ENCODE peak calls at places on chromosomes 16 and 17, in seven cellular contexts. L is pancreas; E is cardiac muscle cell; T is heart right ventricle; C is psoas muscle; V is aorta; P is CD4-positive, CD25-positive, alpha-beta regulatory T cell. I is an unnamed sample. For H3K4me1, H3K9me3 and H3K36me3, the result is how much of the 10 kb centered on the place peaks cover.

GRCh38 chr17:58302171-58302918 is 21.6 kb upstream of the MPO start:
- DNase-seq in L (no peak), E (no peak), T (no peak), C (no peak), V (no peak), P (no peak), I (no peak)

GRCh38 chr16:50719401-50720337 is 22.2 kb upstream of the CYLD start:
- DNase-seq in L (no peak), E (no peak), T (no peak), C (no peak), V (no peak), P (no peak), I (no peak)

GRCh38 chr17:14622622-14623101 is 321.8 kb downstream of the HS3ST3B1 start:
- DNase-seq in L (no peak), E (no peak), T (no peak), C (no peak), V (no peak), P (no peak), I (no peak)

GRCh38 chr17:37322826-37323561 is 52.8 kb upstream of the C17orf78 start:
- DNase-seq in L (no peak), E (no peak), T (no peak), C (no peak), V (no peak), P (no peak), I (no peak)

GRCh38 chr16:87634411-87634810 is 32.1 kb downstream of the JPH3 start:
- DNase-seq in L (no peak), E (no peak), T (no peak), C (no peak), V (no peak), P (no peak), I (no peak)

GRCh38 chr16:86930663-86931062 is 352.3 kb downstream of the FOXL1 start:
- DNase-seq in L (no peak), E (no peak), T (no peak), C (no peak), V (no peak), P (no peak), I (no peak)

GRCh38 chr17:65533056-65533745 is 28.2 kb downstream of the AXIN2 start:
- DNase-seq in L (no peak), E (no peak), T (no peak), C (no peak), V (peak), P (no peak), I (no peak)

GRCh38 chr16:56742030-56742984 is 12.4 kb downstream of the NUP93 start:
- DNase-seq in L (no peak), E (no peak), T (no peak), C (no peak), V (no peak), P (no peak), I (no peak)

GRCh38 chr16:50521246-50521900 is 26.8 kb upstream of the NKD1 start:
- DNase-seq in L (no peak), E (no peak), T (no peak), C (no peak), V (no peak), P (no peak), I (no peak)

GRCh38 chr17:76528528-76529223 is 8.8 kb downstream of the CYGB start:
- DNase-seq in L (no peak), E (no peak), T (peak), C (no peak), V (no peak), P (no peak), I (no peak)

GRCh38 chr17:76419576-76420245 is 33.2 kb downstream of the UBE2O start:
- DNase-seq in L (no peak), E (no peak), T (no peak), C (no peak), V (no peak), P (no peak), I (no peak)

GRCh38 chr17:58789160-58789559 is 33.5 kb downstream of the PPM1E start:
- DNase-seq in L (no peak), E (no peak), T (no peak), C (no peak), V (no peak), P (no peak), I (no peak)

GRCh38 chr17:49390548-49391324 is 23.9 kb downstream of the PHB1 start:
- DNase-seq in L (no peak), E (no peak), T (no peak), C (no peak), V (peak), P (no peak), I (no peak)

GRCh38 chr17:55212880-55213279 is 51.9 kb upstream of the HLF start:
- DNase-seq in L (no peak), E (no peak), T (no peak), C (no peak), V (no peak), P (no peak), I (no peak)

GRCh38 chr16:81473066-81473488 is 28.5 kb downstream of the CMIP start:
- DNase-seq in L (peak), E (no peak), T (no peak), C (no peak), V (no peak), P (no peak), I (no peak)

GRCh38 chr17:77425791-77426641 is 285.2 kb downstream of the SEC14L1 start:
- DNase-seq in L (peak), E (no peak), T (no peak), C (peak), V (no peak), P (no peak), I (no peak)

GRCh38 chr17:15290605-15291004 is 25.5 kb upstream of the PMP22 start:
- DNase-seq in L (no peak), E (no peak), T (no peak), C (no peak), V (no peak), P (no peak), I (no peak)

GRCh38 chr17:64262125-64262421 is 987 bp downstream of the TEX2 start:
- DNase-seq in L (no peak), E (no peak), T (no peak), C (no peak), V (no peak), P (no peak), I (no peak)

GRCh38 chr17:8766731-8767130 is 8.4 kb upstream of the SPDYE4 start:
- DNase-seq in L (no peak), E (no peak), T (no peak), C (no peak), V (no peak), P (no peak), I (no peak)

GRCh38 chr16:200388-200787 is 20.1 kb downstream of the HBQ1 start:
- DNase-seq in L (no peak), E (no peak), T (no peak), C (no peak), V (no peak), P (no peak), I (no peak)

GRCh38 chr17:78341559-78342437 is 18.1 kb downstream of the SOCS3 start:
- DNase-seq in L (peak), E (peak), T (peak), C (peak), V (peak), P (no peak), I (peak)

GRCh38 chr16:11218324-11218962 is 37.6 kb downstream of the SOCS1 start:
- DNase-seq in L (no peak), E (no peak), T (no peak), C (no peak), V (no peak), P (no peak), I (no peak)

GRCh38 chr16:80233097-80233835 is 307.5 kb upstream of the DYNLRB2 start:
- DNase-seq in L (no peak), E (no peak), T (no peak), C (no peak), V (no peak), P (no peak), I (no peak)

GRCh38 chr17:7479389-7480192 is at the start of gene ZBTB4:
- DNase-seq in L (peak), E (peak), T (peak), C (peak), V (peak), P (peak), I (peak)

GRCh38 chr17:27733771-27734170 is 66.6 kb downstream of the NOS2 start:
- DNase-seq in L (no peak), E (no peak), T (no peak), C (no peak), V (no peak), P (no peak), I (no peak)

GRCh38 chr17:58576679-58577367 is 62.4 kb upstream of the MTMR4 start:
- DNase-seq in L (no peak), E (no peak), T (no peak), C (no peak), V (no peak), P (no peak), I (no peak)

GRCh38 chr16:72501739-72502653 is 330.0 kb upstream of the PMFBP1 start:
- DNase-seq in L (no peak), E (peak), T (peak), C (peak), V (peak), P (peak), I (peak)

GRCh38 chr17:42535400-42536047 is 517 bp upstream of the NAGLU start:
- DNase-seq in L (no peak), E (no peak), T (no peak), C (no peak), V (no peak), P (no peak), I (no peak)

GRCh38 chr16:46832757-46833464 is 1.9 kb upstream of the C16orf87 start:
- DNase-seq in L (no peak), E (no peak), T (no peak), C (no peak), V (no peak), P (no peak), I (no peak)

GRCh38 chr16:46830902-46831647 is at the start of gene C16orf87:
- DNase-seq in L (peak), E (peak), T (peak), C (peak), V (peak), P (peak), I (peak)

GRCh38 chr16:46833465-46833810 is 2.5 kb upstream of the C16orf87 start:
- DNase-seq in L (no peak), E (no peak), T (no peak), C (no peak), V (no peak), P (no peak), I (no peak)

GRCh38 chr16:46839986-46840443 is 9.0 kb upstream of the C16orf87 start:
- DNase-seq in L (no peak), E (no peak), T (no peak), C (no peak), V (no peak), P (no peak), I (no peak)

GRCh38 chr16:46836521-46837292 is 5.7 kb upstream of the C16orf87 start:
- DNase-seq in L (no peak), E (no peak), T (no peak), C (no peak), V (no peak), P (no peak), I (no peak)
- H3K4me1 ChIP-seq in L (under half), E (under half), T (under half), C (under half), V (under half), P (under half), I (under half)

GRCh38 chr17:83199500-83200201 is 120.2 kb downstream of the METRNL start:
- DNase-seq in L (peak), E (no peak), T (peak), C (peak), V (peak), P (peak), I (peak)
- H3K9me3 ChIP-seq in L (under half), E (under half), T (under half), C (under half), V (under half), P (under half), I (under half)

GRCh38 chr16:69166221-69166833 is 20.6 kb upstream of the SNTB2 start:
- DNase-seq in L (no peak), E (peak), T (no peak), C (no peak), V (no peak), P (no peak), I (no peak)

GRCh38 chr16:69169607-69170352 is 17.2 kb upstream of the SNTB2 start:
- DNase-seq in L (no peak), E (no peak), T (no peak), C (no peak), V (no peak), P (no peak), I (no peak)

GRCh38 chr16:69169051-69169450 is 17.9 kb upstream of the SNTB2 start:
- DNase-seq in L (no peak), E (no peak), T (no peak), C (no peak), V (no peak), P (no peak), I (no peak)

GRCh38 chr16:69165584-69165983 is 21.4 kb upstream of the SNTB2 start:
- DNase-seq in L (no peak), E (no peak), T (no peak), C (no peak), V (no peak), P (no peak), I (no peak)

GRCh38 chr16:69166946-69167930 is 19.7 kb upstream of the SNTB2 start:
- DNase-seq in L (no peak), E (no peak), T (no peak), C (no peak), V (no peak), P (no peak), I (no peak)
- H3K36me3 ChIP-seq in L (under half), E (under half), T (under half), C (half or more), V (under half), P (half or more), I (half or more)

DNA sequence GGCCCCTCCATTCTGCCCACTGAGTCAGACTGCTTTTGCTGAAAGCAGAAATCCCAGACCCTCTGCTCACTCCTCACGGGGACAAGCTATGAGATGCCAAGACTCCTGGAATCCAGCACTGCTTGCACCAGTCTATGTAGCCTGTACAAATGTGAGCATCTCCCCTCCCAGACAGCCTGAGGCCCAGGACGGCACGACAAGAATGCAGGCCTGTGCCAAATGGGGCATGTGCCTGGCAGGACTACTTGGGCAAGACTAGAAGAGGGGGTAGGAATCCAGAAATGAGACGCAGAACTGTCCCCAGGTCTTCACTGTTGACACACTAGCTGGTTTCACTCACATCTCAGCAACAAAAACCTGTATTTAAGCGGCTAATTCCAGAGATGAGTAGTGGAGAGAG is 2.8 kb upstream of the MYO1C start:
- DNase-seq in L (no peak), E (no peak), T (peak), C (peak), V (peak), P (no peak), I (no peak)
- H3K4me1 ChIP-seq in L (under half), E (under half), T (half or more), C (half or more), V (under half), P (under half), I (under half)

GRCh38 chr16:3408561-3409197 is 7.7 kb downstream of the ZNF174 start:
- DNase-seq in L (no peak), E (no peak), T (no peak), C (no peak), V (no peak), P (no peak), I (no peak)

GRCh38 chr16:3413730-3414379 is 12.8 kb downstream of the ZNF174 start:
- DNase-seq in L (peak), E (no peak), T (no peak), C (no peak), V (no peak), P (no peak), I (no peak)
- H3K9me3 ChIP-seq in L (under half), E (under half), T (half or more), C (half or more), V (under half), P (under half), I (under half)

GRCh38 chr17:81901167-81902022 is 643 bp upstream of the NPB start:
- DNase-seq in L (peak), E (no peak), T (no peak), C (no peak), V (no peak), P (no peak), I (no peak)

GRCh38 chr17:81900181-81900820 is 1.7 kb upstream of the NPB start:
- DNase-seq in L (peak), E (no peak), T (no peak), C (no peak), V (no peak), P (no peak), I (no peak)

GRCh38 chr17:81898885-81899284 is 3.2 kb upstream of the NPB start:
- DNase-seq in L (no peak), E (no peak), T (no peak), C (no peak), V (no peak), P (no peak), I (no peak)

GRCh38 chr17:81898029-81898866 is 3.8 kb upstream of the NPB start:
- DNase-seq in L (no peak), E (no peak), T (no peak), C (no peak), V (no peak), P (no peak), I (peak)

GRCh38 chr17:81899514-81900166 is 2.4 kb upstream of the NPB start:
- DNase-seq in L (peak), E (no peak), T (no peak), C (no peak), V (no peak), P (no peak), I (no peak)
- H3K36me3 ChIP-seq in L (under half), E (under half), T (under half), C (half or more), V (under half), P (under half), I (half or more)

GRCh38 chr17:47273245-47273644 is 19.6 kb downstream of the ITGB3 start:
- DNase-seq in L (no peak), E (no peak), T (no peak), C (no peak), V (no peak), P (no peak), I (no peak)

GRCh38 chr17:47274319-47275069 is 20.9 kb downstream of the ITGB3 start:
- DNase-seq in L (no peak), E (no peak), T (no peak), C (no peak), V (no peak), P (no peak), I (no peak)

GRCh38 chr17:47270946-47271705 is 17.5 kb downstream of the ITGB3 start:
- DNase-seq in L (no peak), E (no peak), T (no peak), C (no peak), V (no peak), P (no peak), I (no peak)

GRCh38 chr17:47275245-47275984 is 21.8 kb downstream of the ITGB3 start:
- DNase-seq in L (peak), E (peak), T (peak), C (peak), V (peak), P (no peak), I (peak)

GRCh38 chr17:47272491-47272890 is 18.9 kb downstream of the ITGB3 start:
- DNase-seq in L (no peak), E (no peak), T (no peak), C (no peak), V (no peak), P (no peak), I (no peak)
- H3K4me1 ChIP-seq in L (under half), E (under half), T (under half), C (under half), V (under half), P (under half), I (under half)

DNA sequence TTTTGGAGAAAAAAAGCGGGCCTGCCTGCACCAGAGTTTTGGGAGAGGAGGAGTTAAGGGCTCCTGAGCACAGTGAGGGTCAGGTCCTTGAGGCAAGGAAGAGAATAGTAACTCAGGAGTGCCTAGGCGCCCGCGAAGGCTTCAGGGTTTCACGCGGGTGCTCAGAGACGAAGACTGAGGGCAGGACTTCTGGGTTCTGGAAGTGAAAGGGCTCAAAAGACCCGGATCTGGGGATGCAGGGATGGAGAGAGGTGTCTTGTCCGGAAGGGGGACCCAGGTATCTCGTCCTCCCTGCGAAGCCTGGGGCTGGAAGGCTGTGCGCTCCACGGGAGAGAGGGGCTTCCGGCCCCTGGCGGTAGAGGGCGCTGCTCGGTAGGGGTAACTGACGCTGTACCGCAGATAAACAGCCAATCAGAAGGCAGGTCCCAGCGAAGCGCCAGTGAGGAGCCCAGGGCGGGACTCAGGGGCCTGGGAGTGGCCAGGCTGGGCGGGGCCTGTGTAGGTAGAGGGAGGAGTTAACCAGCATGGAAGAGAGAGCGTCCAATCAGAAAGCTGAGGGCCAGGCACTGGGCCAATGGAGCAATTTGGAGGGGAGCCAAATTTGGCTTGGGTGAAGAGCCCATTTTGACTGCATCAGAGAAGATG is 729 bp downstream of the TGFB1I1 start:
- DNase-seq in L (peak), E (peak), T (peak), C (peak), V (peak), P (no peak), I (no peak)
- H3K9me3 ChIP-seq in L (under half), E (under half), T (under half), C (under half), V (under half), P (under half), I (under half)

I was measured in HAP-1.